ENCODE peak calls at places on chromosomes 13 and 19, in four cellular contexts. H is LNCaP clone FGC, Q is heart left ventricle, F is aorta. C is an unnamed sample.

GRCh38 chr13:22127277-22128143 is 456.6 kb downstream of the FGF9 start:
- DNase-seq in F (no peak), Q (no peak), H (no peak), C (no peak)

GRCh38 chr19:6017576-6017975 is 39.6 kb upstream of the RANBP3 start:
- DNase-seq in H (no peak), Q (peak), F (peak), C (no peak)

GRCh38 chr13:86581711-86582110 is 782.5 kb upstream of the SLITRK6 start:
- DNase-seq in Q (no peak), H (no peak), F (no peak), C (no peak)

GRCh38 chr19:4081441-4082129 is 14.9 kb upstream of the ZBTB7A start:
- DNase-seq in Q (no peak), F (no peak), H (no peak), C (peak)

GRCh38 chr19:2611483-2612464 is 90.7 kb downstream of the GNG7 start:
- DNase-seq in Q (peak), H (no peak), F (peak), C (no peak)

GRCh38 chr13:21033866-21034601 is 27.4 kb downstream of the LATS2 start:
- DNase-seq in F (no peak), Q (no peak), H (peak), C (no peak)

GRCh38 chr19:29596885-29597525 is 9.1 kb upstream of the POP4 start:
- DNase-seq in F (no peak), H (peak), Q (no peak), C (no peak)

GRCh38 chr13:80386592-80386991 is 45.7 kb upstream of the SPRY2 start:
- DNase-seq in Q (no peak), F (no peak), H (no peak), C (no peak)

GRCh38 chr19:29620931-29621351 is 14.9 kb downstream of the POP4 start:
- DNase-seq in F (peak), Q (peak), H (no peak), C (no peak)

GRCh38 chr13:100129605-100130004 is 40.7 kb downstream of the PCCA start:
- DNase-seq in H (no peak), Q (no peak), F (no peak), C (no peak)

GRCh38 chr13:96130818-96131217 is 40.9 kb downstream of the HS6ST3 start:
- DNase-seq in Q (no peak), H (no peak), F (no peak), C (no peak)

GRCh38 chr19:6047741-6048231 is 62.5 kb downstream of the RFX2 start:
- DNase-seq in H (no peak), Q (no peak), F (no peak), C (peak)

GRCh38 chr19:28330831-28331230 is 882.1 kb downstream of the UQCRFS1 start:
- DNase-seq in F (no peak), Q (no peak), H (no peak), C (no peak)

GRCh38 chr13:101115762-101116161 is 300.5 kb downstream of the NALCN start:
- DNase-seq in Q (no peak), F (no peak), H (no peak), C (no peak)

GRCh38 chr13:29382021-29382420 is 213.5 kb downstream of the SLC7A1 start:
- DNase-seq in H (no peak), F (no peak), Q (no peak), C (no peak)

GRCh38 chr13:54945978-54946377 is 1917.4 kb downstream of the OLFM4 start:
- DNase-seq in H (no peak), F (no peak), Q (no peak), C (no peak)

GRCh38 chr19:54418030-54418929 is 3.0 kb downstream of the TTYH1 start:
- DNase-seq in F (peak), H (no peak), Q (no peak), C (no peak)

GRCh38 chr13:29361716-29362115 is 233.8 kb downstream of the SLC7A1 start:
- DNase-seq in H (no peak), F (no peak), Q (no peak), C (no peak)

GRCh38 chr19:38617764-38618589 is at the start of gene MAP4K1:
- DNase-seq in Q (peak), H (no peak), F (peak), C (peak)

GRCh38 chr19:2533686-2534085 is 57.8 kb downstream of the GADD45B start:
- DNase-seq in Q (no peak), H (no peak), F (no peak), C (no peak)

GRCh38 chr13:114155923-114156883 is 22.9 kb upstream of the CFAP97D2 start:
- DNase-seq in Q (no peak), F (no peak), H (no peak), C (peak)

GRCh38 chr19:32924200-32924599 is 47.6 kb downstream of the CEP89 start:
- DNase-seq in Q (no peak), H (peak), F (no peak), C (peak)

GRCh38 chr13:45879666-45880065 is 28.1 kb upstream of the SIAH3 start:
- DNase-seq in H (peak), Q (no peak), F (no peak), C (peak)

GRCh38 chr13:95660981-95661581 is 15.9 kb upstream of the DNAJC3 start:
- DNase-seq in F (no peak), Q (no peak), H (no peak), C (no peak)

GRCh38 chr13:30796833-30797601 is 61.7 kb downstream of the ALOX5AP start:
- DNase-seq in Q (no peak), F (no peak), H (peak), C (no peak)

GRCh38 chr19:1270854-1271527 is 1.9 kb downstream of the CIRBP start:
- DNase-seq in H (no peak), F (no peak), Q (no peak), C (no peak)
- H3K4me3 ChIP-seq in H (peak), F (peak), Q (peak), C (no peak)

GRCh38 chr19:34904521-34904845 is 22.2 kb upstream of the ZNF30 start:
- DNase-seq in H (no peak), F (no peak), Q (no peak), C (no peak)

GRCh38 chr19:34900245-34900644 is 26.5 kb upstream of the ZNF30 start:
- DNase-seq in Q (no peak), H (no peak), F (no peak), C (no peak)

DNA sequence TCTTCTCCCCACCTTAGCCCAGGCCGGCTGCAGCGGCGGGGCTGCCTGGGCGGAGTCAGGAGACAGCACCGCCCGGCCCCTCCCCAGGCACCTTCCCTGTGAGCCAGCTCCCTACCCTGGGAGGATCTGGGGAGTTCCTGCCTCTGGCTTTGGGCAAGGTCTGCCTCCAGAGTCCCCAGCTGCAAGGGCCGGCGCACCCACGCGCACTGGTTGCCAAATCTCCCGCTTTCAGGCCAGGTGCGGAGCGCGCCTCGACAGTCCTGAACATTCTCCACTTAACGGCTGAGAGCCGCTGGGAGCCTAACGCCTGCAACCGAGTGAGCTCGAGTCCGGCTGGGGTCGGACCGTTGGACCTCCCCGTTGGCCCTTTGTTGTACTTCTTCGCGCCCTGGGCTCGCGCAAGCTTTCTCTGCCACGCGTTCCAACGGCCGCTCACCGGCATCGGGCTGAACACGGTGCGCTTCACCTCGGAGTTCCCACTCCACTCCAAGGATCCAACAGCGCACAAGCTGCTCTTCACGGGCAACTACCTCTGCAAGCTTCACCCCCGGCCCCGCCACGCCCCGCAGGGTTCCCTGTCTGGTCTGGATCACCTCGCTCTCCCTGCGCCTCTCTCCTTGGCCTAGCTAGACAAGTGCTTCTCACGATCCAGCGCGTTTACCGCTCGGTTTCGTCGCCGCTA is 21.7 kb upstream of the ZNF30 start:
- DNase-seq in Q (no peak), H (no peak), F (no peak), C (no peak)
- H3K4me3 ChIP-seq in Q (no peak), H (no peak), F (no peak), C (no peak)

GRCh38 chr19:47842941-47843340 is 16.1 kb upstream of the TPRX2 start:
- DNase-seq in H (no peak), F (peak), Q (no peak), C (no peak)
- H3K4me3 ChIP-seq in H (no peak), F (no peak), Q (no peak), C (no peak)

GRCh38 chr13:98890186-98890585 is 87.7 kb downstream of the DOCK9 start:
- DNase-seq in F (no peak), H (peak), Q (no peak), C (no peak)

GRCh38 chr13:98888890-98889279 is 89.0 kb downstream of the DOCK9 start:
- DNase-seq in H (no peak), Q (no peak), F (no peak), C (no peak)

GRCh38 chr13:98890920-98891319 is 86.9 kb downstream of the DOCK9 start:
- DNase-seq in Q (no peak), H (no peak), F (no peak), C (no peak)

GRCh38 chr13:98888222-98888889 is 89.5 kb downstream of the DOCK9 start:
- DNase-seq in Q (no peak), H (no peak), F (no peak), C (no peak)

GRCh38 chr13:98889419-98890079 is 88.3 kb downstream of the DOCK9 start:
- DNase-seq in H (no peak), F (no peak), Q (no peak), C (no peak)
- H3K4me3 ChIP-seq in H (no peak), F (no peak), Q (no peak), C (no peak)

GRCh38 chr19:1259206-1259872 is 9.8 kb upstream of the CIRBP start:
- DNase-seq in Q (peak), F (no peak), H (no peak), C (peak)

GRCh38 chr19:1258707-1259205 is 10.4 kb downstream of the MIDN start:
- DNase-seq in Q (no peak), H (no peak), F (no peak), C (no peak)

GRCh38 chr19:1257475-1258160 is 9.2 kb downstream of the MIDN start:
- DNase-seq in F (no peak), H (no peak), Q (no peak), C (peak)

GRCh38 chr19:1256646-1257474 is 8.5 kb downstream of the MIDN start:
- DNase-seq in F (no peak), Q (no peak), H (no peak), C (no peak)

DNA sequence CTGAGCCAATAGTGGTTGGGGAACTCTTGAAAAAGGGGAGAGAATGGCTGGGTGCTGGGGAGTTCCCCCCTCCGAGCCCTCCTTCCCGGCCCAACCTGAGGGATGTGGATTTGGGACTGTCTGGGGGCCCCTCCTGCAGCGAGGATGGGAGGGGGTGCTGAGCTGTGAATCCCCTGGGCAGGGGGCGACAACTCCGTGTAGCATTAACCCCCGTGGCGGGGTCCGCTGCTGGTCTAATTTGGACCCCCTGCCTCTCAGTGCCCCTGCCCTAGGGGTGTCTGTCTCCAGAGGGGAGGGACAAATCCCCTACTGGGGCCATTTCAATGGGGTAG is 9.7 kb downstream of the MIDN start:
- DNase-seq in Q (no peak), F (no peak), H (no peak), C (peak)
- H3K4me3 ChIP-seq in Q (no peak), F (no peak), H (no peak), C (no peak)

GRCh38 chr13:98484289-98485219 is 92.4 kb downstream of the STK24 start:
- DNase-seq in F (peak), Q (no peak), H (peak), C (peak)
- H3K4me3 ChIP-seq in F (no peak), Q (no peak), H (peak), C (no peak)

GRCh38 chr13:111516712-111517640 is 196.5 kb downstream of the TEX29 start:
- DNase-seq in Q (peak), F (no peak), H (no peak), C (no peak)
- H3K4me3 ChIP-seq in Q (no peak), F (no peak), H (peak), C (no peak)

GRCh38 chr13:49667773-49668172 is 23.5 kb downstream of the EBPL start:
- DNase-seq in F (no peak), H (no peak), Q (no peak), C (no peak)

GRCh38 chr13:49669735-49670309 is 21.5 kb downstream of the EBPL start:
- DNase-seq in Q (no peak), H (no peak), F (no peak), C (peak)

DNA sequence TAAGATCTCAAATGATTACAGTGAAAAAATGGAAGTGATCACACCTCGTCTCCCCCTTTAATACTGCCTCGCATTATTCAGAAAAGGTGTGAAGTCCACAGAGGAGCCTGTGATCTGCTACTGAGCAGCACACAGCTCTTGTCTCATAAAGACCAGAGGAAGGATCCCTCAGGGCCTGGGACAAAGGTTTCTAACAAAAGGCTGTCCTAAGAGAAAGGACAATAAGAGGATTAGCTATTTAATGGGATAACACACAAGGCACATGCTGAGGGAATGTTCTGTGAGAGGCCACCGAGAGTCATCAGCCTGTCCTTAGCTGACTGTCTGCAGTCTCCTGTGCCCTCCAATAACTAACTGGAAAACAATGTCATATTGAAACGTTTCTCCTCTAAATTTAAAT is 26.7 kb downstream of the EBPL start:
- DNase-seq in Q (no peak), H (no peak), F (no peak), C (no peak)
- H3K4me3 ChIP-seq in Q (no peak), H (no peak), F (no peak), C (no peak)

C was measured in mucosa of descending colon.